ENCODE peak calls at places on chromosomes 5 and 9, in five cellular contexts. N is A673, L is heart right ventricle, W is bronchial epithelial cell, I is AG04450. P is an unnamed sample.

GRCh38 chr5:10295619-10296326 is 11.9 kb downstream of the CMBL start:
- DNase-seq in N (no peak), L (no peak), W (no peak), I (no peak), P (no peak)

GRCh38 chr5:72244862-72245371 is 75.1 kb downstream of the MRPS27 start:
- DNase-seq in N (peak; percentile 52), L (no peak), W (peak; percentile 30), I (no peak), P (no peak)

GRCh38 chr9:72025956-72026355 is 34.5 kb downstream of the C9orf57 start:
- DNase-seq in N (no peak), L (no peak), W (peak; percentile 99), I (no peak), P (no peak)

GRCh38 chr9:133609311-133610098 is at the start of gene FAM163B:
- DNase-seq in N (peak; percentile 69), L (peak; percentile 55), W (no peak), I (no peak), P (no peak)

GRCh38 chr9:128712451-128713410 is 10.4 kb downstream of the PKN3 start:
- DNase-seq in N (no peak), L (no peak), W (no peak), I (no peak), P (no peak)

GRCh38 chr5:168898261-168898911 is 319.2 kb upstream of the PANK3 start:
- DNase-seq in N (peak; percentile 85), L (no peak), W (no peak), I (no peak), P (no peak)

GRCh38 chr9:89606049-89606481 is 1.3 kb downstream of the GADD45G start:
- DNase-seq in N (peak; percentile 24), L (peak; percentile 78), W (peak; percentile 68), I (peak; percentile 11), P (no peak)

GRCh38 chr5:171776747-171777419 is 8.7 kb upstream of the SMIM23 start:
- DNase-seq in N (no peak), L (no peak), W (no peak), I (peak; percentile 10), P (no peak)

GRCh38 chr9:134039386-134040175 is 14.3 kb downstream of the BRD3OS start:
- DNase-seq in N (no peak), L (no peak), W (no peak), I (no peak), P (no peak)

DNA sequence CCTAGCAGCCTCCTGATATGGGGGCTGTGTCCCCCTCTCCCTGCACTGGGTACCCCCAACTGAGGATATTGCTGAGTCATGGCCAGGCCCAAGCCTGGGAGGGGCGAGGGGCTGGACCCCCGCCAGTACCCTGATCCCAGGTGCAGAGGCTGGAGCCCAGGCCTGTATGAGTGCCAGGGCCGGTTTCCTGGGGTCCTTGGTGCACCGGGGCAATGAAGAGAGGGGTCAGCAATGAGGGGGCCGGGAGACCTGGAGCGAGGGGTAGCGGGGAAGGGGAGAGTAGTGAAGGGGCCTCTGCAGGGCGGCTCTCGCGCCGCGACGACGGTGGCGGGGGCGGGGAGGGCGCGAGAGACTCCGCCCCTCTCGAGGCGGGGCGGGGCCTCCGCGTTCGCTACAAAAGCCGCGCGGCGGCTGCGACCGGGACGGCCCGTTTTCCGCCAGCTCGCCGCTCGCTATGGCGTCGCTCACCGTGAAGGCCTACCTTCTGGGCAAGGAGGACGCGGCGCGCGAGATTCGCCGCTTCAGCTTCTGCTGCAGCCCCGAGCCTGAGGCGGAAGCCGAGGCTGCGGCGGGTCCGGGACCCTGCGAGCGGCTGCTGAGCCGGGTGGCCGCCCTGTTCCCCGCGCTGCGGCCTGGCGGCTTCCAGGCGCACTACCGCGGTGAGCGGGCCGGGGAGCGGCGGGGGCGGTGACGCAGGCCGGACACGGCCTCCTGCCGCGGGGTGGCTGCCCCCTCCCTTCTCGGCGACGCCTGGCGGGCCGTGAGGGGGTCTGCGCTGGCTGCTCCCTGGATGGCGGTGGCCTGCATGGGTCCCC is at the start of gene SQSTM1:
- DNase-seq in N (peak; percentile 78), L (peak; percentile 90), W (peak; percentile 45), I (peak; percentile 55), P (no peak)
- TF ChIP-seq CTCF in N (no peak), L (no peak), W (peak; percentile 10), I (no peak), P (peak; percentile 2)

DNA sequence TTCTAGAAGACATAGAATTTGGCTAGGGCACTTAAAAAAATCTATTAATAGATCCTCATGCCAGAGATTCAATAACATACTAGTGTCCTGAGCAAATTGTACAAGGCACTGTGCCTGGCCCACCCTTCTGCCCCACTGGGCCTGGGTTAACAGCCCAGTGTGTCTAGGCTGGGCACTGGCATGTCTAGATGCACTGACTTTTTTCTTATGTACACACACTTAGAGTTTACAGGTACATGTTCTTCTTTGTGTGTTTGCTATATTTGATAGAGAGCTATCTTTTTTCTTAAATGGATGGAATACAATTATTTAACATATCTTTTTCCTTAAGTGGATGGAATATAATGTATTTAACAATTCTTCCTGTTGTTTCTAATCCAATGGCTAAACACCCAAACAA is 241.5 kb downstream of the AUH start:
- DNase-seq in N (no peak), L (no peak), W (no peak), I (no peak), P (no peak)
- H3K4me3 ChIP-seq in N (no peak overlapping the region), L (no peak overlapping the region), W (no peak overlapping the region), I (no peak overlapping the region), P (no peak overlapping the region)

DNA sequence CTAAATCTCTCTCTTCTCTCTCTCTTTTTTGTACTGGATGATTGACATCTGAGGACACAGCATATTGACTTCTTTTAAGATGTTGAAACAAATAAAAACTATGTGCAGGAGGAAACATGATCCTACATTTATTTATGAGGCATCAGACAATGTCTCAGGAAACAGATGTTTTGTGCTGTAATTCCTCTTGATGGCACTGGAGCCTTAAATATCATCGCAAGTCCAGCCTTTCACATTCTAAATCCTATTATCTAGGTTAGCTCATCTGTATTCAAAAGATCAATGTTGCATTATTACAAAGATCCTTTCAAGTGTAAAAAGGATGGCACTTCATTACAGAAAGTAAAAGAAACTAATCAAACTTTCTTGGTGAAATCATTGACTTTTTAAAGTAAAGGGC is 63.9 kb downstream of the MAT2B start:
- DNase-seq in N (peak; percentile 62), L (no peak), W (peak; percentile 12), I (no peak), P (no peak)
- TF ChIP-seq CTCF in N (peak; percentile 60), L (no peak), W (no peak), I (peak; percentile 46), P (peak; percentile 9)

GRCh38 chr9:35746583-35746982 is 2.4 kb downstream of the GBA2 start:
- DNase-seq in N (no peak), L (no peak), W (peak; percentile 25), I (no peak), P (no peak)
- H3K4me3 ChIP-seq in N (peak overlapping the region; percentile 96), L (peak overlapping the region; percentile 99), W (peak overlapping the region; percentile 73), I (peak overlapping the region; percentile 90), P (peak overlapping the region; percentile 89)

DNA sequence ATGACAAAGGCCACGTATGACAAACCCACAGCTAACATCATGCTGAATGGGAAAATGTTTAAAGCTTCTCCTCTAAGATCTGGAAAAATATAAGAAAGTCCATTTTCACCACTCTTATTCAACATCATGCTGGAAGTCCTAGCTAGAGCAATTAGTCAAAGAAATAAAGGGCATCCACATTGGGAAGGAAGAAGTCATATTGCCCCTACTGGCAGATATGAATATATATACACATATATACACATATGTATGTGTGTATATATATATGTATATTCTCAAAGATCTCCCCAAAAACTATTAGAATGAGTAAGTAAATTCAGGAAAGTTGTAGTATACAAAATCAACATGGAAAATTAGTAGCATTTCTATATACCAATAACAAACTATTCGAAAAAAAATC is 17.1 kb downstream of the APBA1 start:
- DNase-seq in N (no peak), L (no peak), W (no peak), I (no peak), P (no peak)
- TF ChIP-seq CTCF in N (peak; percentile 23), L (no peak), W (no peak), I (no peak), P (no peak)

GRCh38 chr9:92726971-92727715 is 37.5 kb downstream of the BICD2 start:
- DNase-seq in N (no peak), L (peak; percentile 44), W (no peak), I (no peak), P (no peak)
- H3K4me3 ChIP-seq in N (no peak overlapping the region), L (no peak overlapping the region), W (no peak overlapping the region), I (no peak overlapping the region), P (no peak overlapping the region)

GRCh38 chr5:138032572-138033274 is at the start of gene FAM13B:
- DNase-seq in N (peak; percentile 82), L (peak; percentile 83), W (peak; percentile 49), I (no peak), P (no peak)
- TF ChIP-seq CTCF in N (no peak), L (no peak), W (no peak), I (no peak), P (peak; percentile 14)

DNA sequence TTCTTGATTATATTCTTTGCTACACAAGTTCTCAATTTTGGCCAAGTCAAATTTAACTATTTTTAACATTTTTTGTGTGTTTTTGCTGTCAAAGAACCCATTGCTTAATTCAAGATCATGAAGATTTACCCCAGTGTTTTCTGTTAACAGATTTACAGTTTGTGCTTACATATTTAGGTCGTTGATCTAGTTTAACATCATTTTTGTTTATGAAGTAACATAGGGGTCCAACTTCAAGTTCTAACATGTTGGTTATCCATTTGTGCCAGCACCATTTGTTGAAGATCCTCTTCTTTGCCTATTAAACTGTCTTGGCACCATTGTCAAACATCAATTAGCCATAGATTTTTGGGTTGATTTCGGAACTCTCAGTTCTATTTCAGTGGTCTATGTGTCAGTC is 71.0 kb downstream of the CCDC192 start:
- DNase-seq in N (no peak), L (no peak), W (no peak), I (no peak), P (no peak)
- H3K4me3 ChIP-seq in N (no peak overlapping the region), L (no peak overlapping the region), W (no peak overlapping the region), I (no peak overlapping the region), P (no peak overlapping the region)

DNA sequence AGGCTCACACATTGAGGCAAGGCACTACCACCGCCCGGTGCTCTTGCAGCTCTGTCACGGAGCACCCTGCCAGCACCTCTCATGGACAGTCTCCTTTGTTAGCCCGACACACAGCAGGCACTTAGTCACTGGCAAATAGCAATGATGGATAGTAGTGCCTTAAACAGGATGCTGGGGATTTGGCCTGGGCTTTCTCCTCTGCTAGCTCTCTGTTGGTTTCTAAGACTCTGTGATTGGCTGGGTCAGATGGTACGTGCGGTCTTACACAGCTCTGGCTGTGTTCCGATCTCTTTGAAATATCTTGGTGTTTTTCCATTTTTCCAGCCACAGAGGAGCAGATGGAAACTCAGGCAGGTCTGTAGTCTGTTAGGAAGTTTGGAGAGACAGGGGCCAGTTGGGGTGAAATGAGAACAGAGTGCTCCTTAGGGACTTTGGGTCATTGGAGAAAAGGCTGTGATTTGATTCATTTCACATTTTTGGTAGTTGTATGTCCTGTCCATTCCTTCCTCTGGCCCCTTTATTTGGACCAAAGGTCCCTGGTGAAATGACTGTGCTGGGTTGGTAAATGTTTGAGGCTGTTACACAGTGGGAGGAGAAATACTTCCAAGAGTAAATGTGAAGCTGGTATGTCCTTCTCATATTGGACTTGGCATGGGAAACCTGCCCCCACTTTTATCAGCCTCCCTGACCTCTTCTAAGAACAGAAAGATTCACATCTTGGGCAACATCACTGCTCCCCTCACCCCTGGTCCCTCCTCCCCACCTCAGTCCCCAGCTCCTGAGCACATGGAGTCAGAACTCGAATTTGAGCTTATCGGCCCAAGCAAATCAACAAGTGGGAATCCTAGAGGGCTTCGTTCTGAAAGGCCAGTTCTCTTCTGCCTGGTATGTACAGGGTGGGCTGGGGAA is 3.4 kb downstream of the SMIM3 start:
- DNase-seq in N (no peak), L (peak; percentile 52), W (no peak), I (peak; percentile 69), P (peak; percentile 93)
- TF ChIP-seq CTCF in N (no peak), L (no peak), W (no peak), I (no peak), P (no peak)

GRCh38 chr5:150672237-150672883 is 11.3 kb downstream of the MYOZ3 start:
- DNase-seq in N (peak; percentile 52), L (peak; percentile 61), W (peak; percentile 91), I (no peak), P (no peak)
- H3K4me3 ChIP-seq in N (peak overlapping the region; percentile 64), L (peak overlapping the region; percentile 67), W (peak overlapping the region; percentile 26), I (peak overlapping the region; percentile 62), P (peak overlapping the region; percentile 59)